ENCODE peak calls at places on chromosomes 2 and 18, in seven cellular contexts. One of them, this sample, is unnamed.
A peak's percentile ranks its signal among the peaks of the same experiment; 100 is the strongest.

GRCh38 chr2:156341482-156342251 is 9.1 kb upstream of the NR4A2 start:
- DNase-seq in suprapubic skin: peak; percentile 95
- DNase-seq in activated CD8-positive, alpha-beta T cell treated with anti-CD3 and anti-CD28 coated beads for 36 hours: peak; percentile 94
- DNase-seq in foreskin fibroblast: peak; percentile 91
- DNase-seq in pancreas: peak; percentile 93
- DNase-seq in AG04449: no peak
- DNase-seq in HCT116: peak; percentile 86
- DNase-seq in this sample: peak; percentile 84

GRCh38 chr2:26394694-26395093 is 7.0 kb upstream of the DRC1 start:
- DNase-seq in suprapubic skin: no peak
- DNase-seq in activated CD8-positive, alpha-beta T cell treated with anti-CD3 and anti-CD28 coated beads for 36 hours: no peak
- DNase-seq in foreskin fibroblast: no peak
- DNase-seq in pancreas: no peak
- DNase-seq in AG04449: no peak
- DNase-seq in HCT116: no peak
- DNase-seq in this sample: no peak

GRCh38 chr2:101400048-101400447 is 12.7 kb upstream of the CREG2 start:
- DNase-seq in suprapubic skin: no peak
- DNase-seq in activated CD8-positive, alpha-beta T cell treated with anti-CD3 and anti-CD28 coated beads for 36 hours: no peak
- DNase-seq in foreskin fibroblast: peak; percentile 30
- DNase-seq in pancreas: no peak
- DNase-seq in AG04449: no peak
- DNase-seq in HCT116: no peak
- DNase-seq in this sample: no peak

GRCh38 chr2:162462911-162463310 is 119.0 kb downstream of the GCA start:
- DNase-seq in suprapubic skin: no peak
- DNase-seq in activated CD8-positive, alpha-beta T cell treated with anti-CD3 and anti-CD28 coated beads for 36 hours: no peak
- DNase-seq in foreskin fibroblast: no peak
- DNase-seq in pancreas: no peak
- DNase-seq in AG04449: no peak
- DNase-seq in HCT116: no peak
- DNase-seq in this sample: no peak

GRCh38 chr2:172427256-172427989 is at the start of gene ITGA6:
- DNase-seq in suprapubic skin: peak; percentile 84
- DNase-seq in activated CD8-positive, alpha-beta T cell treated with anti-CD3 and anti-CD28 coated beads for 36 hours: peak; percentile 77
- DNase-seq in foreskin fibroblast: peak; percentile 47
- DNase-seq in pancreas: peak; percentile 89
- DNase-seq in AG04449: no peak
- DNase-seq in HCT116: peak; percentile 83
- DNase-seq in this sample: peak; percentile 78

GRCh38 chr18:69935319-69936190 is 12.1 kb downstream of the CD226 start:
- DNase-seq in suprapubic skin: no peak
- DNase-seq in activated CD8-positive, alpha-beta T cell treated with anti-CD3 and anti-CD28 coated beads for 36 hours: peak; percentile 97
- DNase-seq in foreskin fibroblast: no peak
- DNase-seq in pancreas: no peak
- DNase-seq in AG04449: no peak
- DNase-seq in HCT116: peak; percentile 2
- DNase-seq in this sample: no peak

GRCh38 chr2:217103752-217104540 is 244.1 kb upstream of the TNP1 start:
- DNase-seq in suprapubic skin: no peak
- DNase-seq in activated CD8-positive, alpha-beta T cell treated with anti-CD3 and anti-CD28 coated beads for 36 hours: no peak
- DNase-seq in foreskin fibroblast: peak; percentile 72
- DNase-seq in pancreas: no peak
- DNase-seq in AG04449: peak; percentile 75
- DNase-seq in HCT116: peak; percentile 15
- DNase-seq in this sample: no peak

GRCh38 chr2:239393941-239394340 is 6.9 kb downstream of the HDAC4 start:
- DNase-seq in suprapubic skin: no peak
- DNase-seq in activated CD8-positive, alpha-beta T cell treated with anti-CD3 and anti-CD28 coated beads for 36 hours: no peak
- DNase-seq in foreskin fibroblast: no peak
- DNase-seq in pancreas: no peak
- DNase-seq in AG04449: no peak
- DNase-seq in HCT116: no peak
- DNase-seq in this sample: no peak

GRCh38 chr2:147500229-147500628 is 344.6 kb upstream of the ACVR2A start:
- DNase-seq in suprapubic skin: no peak
- DNase-seq in activated CD8-positive, alpha-beta T cell treated with anti-CD3 and anti-CD28 coated beads for 36 hours: no peak
- DNase-seq in foreskin fibroblast: no peak
- DNase-seq in pancreas: no peak
- DNase-seq in AG04449: no peak
- DNase-seq in HCT116: no peak
- DNase-seq in this sample: no peak

GRCh38 chr2:170817999-170818293 is 1.3 kb downstream of the GAD1 start:
- DNase-seq in suprapubic skin: no peak
- DNase-seq in activated CD8-positive, alpha-beta T cell treated with anti-CD3 and anti-CD28 coated beads for 36 hours: no peak
- DNase-seq in foreskin fibroblast: no peak
- DNase-seq in pancreas: no peak
- DNase-seq in AG04449: no peak
- DNase-seq in HCT116: no peak
- DNase-seq in this sample: no peak

GRCh38 chr2:33680906-33681305 is 81.8 kb upstream of the FAM98A start:
- DNase-seq in suprapubic skin: no peak
- DNase-seq in activated CD8-positive, alpha-beta T cell treated with anti-CD3 and anti-CD28 coated beads for 36 hours: no peak
- DNase-seq in foreskin fibroblast: no peak
- DNase-seq in pancreas: no peak
- DNase-seq in AG04449: no peak
- DNase-seq in HCT116: no peak
- DNase-seq in this sample: no peak

GRCh38 chr2:157364257-157364974 is 38.8 kb upstream of the ERMN start:
- DNase-seq in suprapubic skin: no peak
- DNase-seq in activated CD8-positive, alpha-beta T cell treated with anti-CD3 and anti-CD28 coated beads for 36 hours: peak; percentile 51
- DNase-seq in foreskin fibroblast: no peak
- DNase-seq in pancreas: no peak
- DNase-seq in AG04449: no peak
- DNase-seq in HCT116: no peak
- DNase-seq in this sample: no peak

GRCh38 chr2:204299766-204300165 is 245.5 kb upstream of the PARD3B start:
- DNase-seq in suprapubic skin: no peak
- DNase-seq in activated CD8-positive, alpha-beta T cell treated with anti-CD3 and anti-CD28 coated beads for 36 hours: no peak
- DNase-seq in foreskin fibroblast: no peak
- DNase-seq in pancreas: no peak
- DNase-seq in AG04449: no peak
- DNase-seq in HCT116: no peak
- DNase-seq in this sample: no peak

GRCh38 chr2:7027436-7027835 is 110.2 kb downstream of the RNF144A start:
- DNase-seq in suprapubic skin: no peak
- DNase-seq in activated CD8-positive, alpha-beta T cell treated with anti-CD3 and anti-CD28 coated beads for 36 hours: no peak
- DNase-seq in foreskin fibroblast: no peak
- DNase-seq in pancreas: no peak
- DNase-seq in AG04449: no peak
- DNase-seq in HCT116: no peak
- DNase-seq in this sample: no peak

GRCh38 chr18:46920067-46920466 is 2.7 kb downstream of the KATNAL2 start:
- DNase-seq in suprapubic skin: no peak
- DNase-seq in activated CD8-positive, alpha-beta T cell treated with anti-CD3 and anti-CD28 coated beads for 36 hours: no peak
- DNase-seq in foreskin fibroblast: no peak
- DNase-seq in pancreas: no peak
- DNase-seq in AG04449: no peak
- DNase-seq in HCT116: no peak
- DNase-seq in this sample: no peak

GRCh38 chr2:88016086-88016947 is at the start of gene RNU2-63P:
- DNase-seq in suprapubic skin: no peak
- DNase-seq in activated CD8-positive, alpha-beta T cell treated with anti-CD3 and anti-CD28 coated beads for 36 hours: peak; percentile 81
- DNase-seq in foreskin fibroblast: peak; percentile 69
- DNase-seq in pancreas: peak; percentile 79
- DNase-seq in AG04449: peak; percentile 56
- DNase-seq in HCT116: peak; percentile 94
- DNase-seq in this sample: peak; percentile 85

GRCh38 chr2:109419960-109420370 is 193.8 kb downstream of the SEPTIN10 start:
- DNase-seq in suprapubic skin: no peak
- DNase-seq in activated CD8-positive, alpha-beta T cell treated with anti-CD3 and anti-CD28 coated beads for 36 hours: no peak
- DNase-seq in foreskin fibroblast: peak; percentile 40
- DNase-seq in pancreas: no peak
- DNase-seq in AG04449: no peak
- DNase-seq in HCT116: no peak
- DNase-seq in this sample: no peak

GRCh38 chr18:7921938-7922587 is 354.9 kb downstream of the PTPRM start:
- DNase-seq in suprapubic skin: no peak
- DNase-seq in activated CD8-positive, alpha-beta T cell treated with anti-CD3 and anti-CD28 coated beads for 36 hours: no peak
- DNase-seq in foreskin fibroblast: peak; percentile 54
- DNase-seq in pancreas: peak; percentile 36
- DNase-seq in AG04449: no peak
- DNase-seq in HCT116: peak; percentile 54
- DNase-seq in this sample: no peak

GRCh38 chr2:142142595-142142994 is 11.8 kb upstream of the LRP1B start:
- DNase-seq in suprapubic skin: no peak
- DNase-seq in activated CD8-positive, alpha-beta T cell treated with anti-CD3 and anti-CD28 coated beads for 36 hours: no peak
- DNase-seq in foreskin fibroblast: no peak
- DNase-seq in pancreas: no peak
- DNase-seq in AG04449: no peak
- DNase-seq in HCT116: no peak
- DNase-seq in this sample: no peak

GRCh38 chr18:2963048-2963447 is 49.9 kb downstream of the LPIN2 start:
- DNase-seq in suprapubic skin: no peak
- DNase-seq in activated CD8-positive, alpha-beta T cell treated with anti-CD3 and anti-CD28 coated beads for 36 hours: peak; percentile 72
- DNase-seq in foreskin fibroblast: no peak
- DNase-seq in pancreas: no peak
- DNase-seq in AG04449: no peak
- DNase-seq in HCT116: no peak
- DNase-seq in this sample: no peak

GRCh38 chr18:48572402-48573126 is 33.7 kb downstream of the CTIF start:
- DNase-seq in suprapubic skin: no peak
- DNase-seq in activated CD8-positive, alpha-beta T cell treated with anti-CD3 and anti-CD28 coated beads for 36 hours: no peak
- DNase-seq in foreskin fibroblast: no peak
- DNase-seq in pancreas: no peak
- DNase-seq in AG04449: no peak
- DNase-seq in HCT116: no peak
- DNase-seq in this sample: no peak

GRCh38 chr2:132593171-132593570 is 76.8 kb downstream of the LYPD1 start:
- DNase-seq in suprapubic skin: no peak
- DNase-seq in activated CD8-positive, alpha-beta T cell treated with anti-CD3 and anti-CD28 coated beads for 36 hours: no peak
- DNase-seq in foreskin fibroblast: no peak
- DNase-seq in pancreas: no peak
- DNase-seq in AG04449: peak; percentile 4
- DNase-seq in HCT116: no peak
- DNase-seq in this sample: no peak

GRCh38 chr2:153873062-153874048 is 1.6 kb downstream of the GALNT13 start:
- DNase-seq in suprapubic skin: no peak
- DNase-seq in activated CD8-positive, alpha-beta T cell treated with anti-CD3 and anti-CD28 coated beads for 36 hours: no peak
- DNase-seq in foreskin fibroblast: no peak
- DNase-seq in pancreas: no peak
- DNase-seq in AG04449: no peak
- DNase-seq in HCT116: no peak
- DNase-seq in this sample: no peak
- TF ChIP-seq CTCF in suprapubic skin: no peak
- TF ChIP-seq CTCF in activated CD8-positive, alpha-beta T cell treated with anti-CD3 and anti-CD28 coated beads for 36 hours: no peak
- TF ChIP-seq CTCF in foreskin fibroblast: no peak
- TF ChIP-seq CTCF in pancreas: no peak
- TF ChIP-seq CTCF in AG04449: no peak
- TF ChIP-seq CTCF in HCT116: no peak
- TF ChIP-seq CTCF in this sample: no peak

GRCh38 chr2:58065248-58065647 is 18.6 kb downstream of the VRK2 start:
- DNase-seq in suprapubic skin: no peak
- DNase-seq in activated CD8-positive, alpha-beta T cell treated with anti-CD3 and anti-CD28 coated beads for 36 hours: no peak
- DNase-seq in foreskin fibroblast: no peak
- DNase-seq in pancreas: no peak
- DNase-seq in AG04449: no peak
- DNase-seq in HCT116: no peak
- DNase-seq in this sample: no peak
- TF ChIP-seq CTCF in suprapubic skin: no peak
- TF ChIP-seq CTCF in activated CD8-positive, alpha-beta T cell treated with anti-CD3 and anti-CD28 coated beads for 36 hours: no peak
- TF ChIP-seq CTCF in foreskin fibroblast: no peak
- TF ChIP-seq CTCF in pancreas: no peak
- TF ChIP-seq CTCF in AG04449: no peak
- TF ChIP-seq CTCF in HCT116: no peak
- TF ChIP-seq CTCF in this sample: no peak

GRCh38 chr2:30675758-30676157 is 131.5 kb downstream of the CAPN13 start:
- DNase-seq in suprapubic skin: no peak
- DNase-seq in activated CD8-positive, alpha-beta T cell treated with anti-CD3 and anti-CD28 coated beads for 36 hours: no peak
- DNase-seq in foreskin fibroblast: peak; percentile 78
- DNase-seq in pancreas: no peak
- DNase-seq in AG04449: no peak
- DNase-seq in HCT116: no peak
- DNase-seq in this sample: peak; percentile 8

GRCh38 chr2:30665761-30666306 is 141.4 kb downstream of the CAPN13 start:
- DNase-seq in suprapubic skin: no peak
- DNase-seq in activated CD8-positive, alpha-beta T cell treated with anti-CD3 and anti-CD28 coated beads for 36 hours: no peak
- DNase-seq in foreskin fibroblast: no peak
- DNase-seq in pancreas: no peak
- DNase-seq in AG04449: no peak
- DNase-seq in HCT116: no peak
- DNase-seq in this sample: no peak

GRCh38 chr2:30666307-30666874 is 140.9 kb downstream of the CAPN13 start:
- DNase-seq in suprapubic skin: no peak
- DNase-seq in activated CD8-positive, alpha-beta T cell treated with anti-CD3 and anti-CD28 coated beads for 36 hours: no peak
- DNase-seq in foreskin fibroblast: peak; percentile 99
- DNase-seq in pancreas: no peak
- DNase-seq in AG04449: peak; percentile 93
- DNase-seq in HCT116: no peak
- DNase-seq in this sample: no peak

GRCh38 chr2:30673127-30673526 is 134.1 kb downstream of the CAPN13 start:
- DNase-seq in suprapubic skin: no peak
- DNase-seq in activated CD8-positive, alpha-beta T cell treated with anti-CD3 and anti-CD28 coated beads for 36 hours: no peak
- DNase-seq in foreskin fibroblast: no peak
- DNase-seq in pancreas: no peak
- DNase-seq in AG04449: no peak
- DNase-seq in HCT116: no peak
- DNase-seq in this sample: no peak

GRCh38 chr2:30670453-30670852 is 136.8 kb downstream of the CAPN13 start:
- DNase-seq in suprapubic skin: no peak
- DNase-seq in activated CD8-positive, alpha-beta T cell treated with anti-CD3 and anti-CD28 coated beads for 36 hours: no peak
- DNase-seq in foreskin fibroblast: no peak
- DNase-seq in pancreas: no peak
- DNase-seq in AG04449: no peak
- DNase-seq in HCT116: no peak
- DNase-seq in this sample: no peak
- TF ChIP-seq CTCF in suprapubic skin: no peak
- TF ChIP-seq CTCF in activated CD8-positive, alpha-beta T cell treated with anti-CD3 and anti-CD28 coated beads for 36 hours: no peak
- TF ChIP-seq CTCF in foreskin fibroblast: no peak
- TF ChIP-seq CTCF in pancreas: no peak
- TF ChIP-seq CTCF in AG04449: no peak
- TF ChIP-seq CTCF in HCT116: no peak
- TF ChIP-seq CTCF in this sample: no peak

GRCh38 chr2:186433040-186433439 is 53.0 kb upstream of the ZC3H15 start:
- DNase-seq in suprapubic skin: no peak
- DNase-seq in activated CD8-positive, alpha-beta T cell treated with anti-CD3 and anti-CD28 coated beads for 36 hours: no peak
- DNase-seq in foreskin fibroblast: no peak
- DNase-seq in pancreas: no peak
- DNase-seq in AG04449: no peak
- DNase-seq in HCT116: no peak
- DNase-seq in this sample: no peak

GRCh38 chr2:186433777-186434432 is 52.2 kb upstream of the ZC3H15 start:
- DNase-seq in suprapubic skin: no peak
- DNase-seq in activated CD8-positive, alpha-beta T cell treated with anti-CD3 and anti-CD28 coated beads for 36 hours: no peak
- DNase-seq in foreskin fibroblast: no peak
- DNase-seq in pancreas: no peak
- DNase-seq in AG04449: no peak
- DNase-seq in HCT116: no peak
- DNase-seq in this sample: no peak

GRCh38 chr2:186429095-186429494 is 57.0 kb upstream of the ZC3H15 start:
- DNase-seq in suprapubic skin: no peak
- DNase-seq in activated CD8-positive, alpha-beta T cell treated with anti-CD3 and anti-CD28 coated beads for 36 hours: no peak
- DNase-seq in foreskin fibroblast: peak; percentile 3
- DNase-seq in pancreas: no peak
- DNase-seq in AG04449: no peak
- DNase-seq in HCT116: no peak
- DNase-seq in this sample: no peak

GRCh38 chr2:186427970-186428369 is 58.1 kb upstream of the ZC3H15 start:
- DNase-seq in suprapubic skin: no peak
- DNase-seq in activated CD8-positive, alpha-beta T cell treated with anti-CD3 and anti-CD28 coated beads for 36 hours: no peak
- DNase-seq in foreskin fibroblast: no peak
- DNase-seq in pancreas: no peak
- DNase-seq in AG04449: no peak
- DNase-seq in HCT116: no peak
- DNase-seq in this sample: no peak

GRCh38 chr2:186431306-186431705 is 54.8 kb upstream of the ZC3H15 start:
- DNase-seq in suprapubic skin: no peak
- DNase-seq in activated CD8-positive, alpha-beta T cell treated with anti-CD3 and anti-CD28 coated beads for 36 hours: no peak
- DNase-seq in foreskin fibroblast: no peak
- DNase-seq in pancreas: no peak
- DNase-seq in AG04449: no peak
- DNase-seq in HCT116: no peak
- DNase-seq in this sample: no peak
- TF ChIP-seq CTCF in suprapubic skin: no peak
- TF ChIP-seq CTCF in activated CD8-positive, alpha-beta T cell treated with anti-CD3 and anti-CD28 coated beads for 36 hours: no peak
- TF ChIP-seq CTCF in foreskin fibroblast: no peak
- TF ChIP-seq CTCF in pancreas: no peak
- TF ChIP-seq CTCF in AG04449: no peak
- TF ChIP-seq CTCF in HCT116: no peak
- TF ChIP-seq CTCF in this sample: no peak